ENCODE peak calls at places on chromosomes 13 and 19, in eight cellular contexts. W, Y, T, G, O, F, Q and B are unnamed samples.

GRCh38 chr19:3945838-3946237 is 13.0 kb downstream of the NMRK2 start:
- DNase-seq in W (no peak), Y (no peak), T (no peak), G (no peak), O (no peak), F (peak; percentile 5), Q (no peak), B (no peak)

GRCh38 chr19:9903341-9903740 is 33.0 kb downstream of the OLFM2 start:
- DNase-seq in W (no peak), Y (peak; percentile 4), T (no peak), G (no peak), O (no peak), F (no peak), Q (no peak), B (no peak)

GRCh38 chr13:113119822-113120189 is 2.8 kb upstream of the F10 start:
- DNase-seq in W (no peak), Y (no peak), T (no peak), G (no peak), O (no peak), F (no peak), Q (no peak), B (no peak)

GRCh38 chr13:59963383-59963782 is 200.3 kb downstream of the DIAPH3 start:
- DNase-seq in W (no peak), Y (no peak), T (no peak), G (no peak), O (no peak), F (no peak), Q (no peak), B (no peak)

GRCh38 chr19:17219286-17219685 is 4.1 kb downstream of the USE1 start:
- DNase-seq in W (no peak), Y (no peak), T (no peak), G (no peak), O (no peak), F (no peak), Q (no peak), B (no peak)

GRCh38 chr13:99356216-99357089 is 49.3 kb upstream of the GPR183 start:
- DNase-seq in W (peak; percentile 84), Y (no peak), T (peak; percentile 38), G (no peak), O (peak; percentile 85), F (peak; percentile 95), Q (peak; percentile 56), B (peak; percentile 44)

GRCh38 chr13:52713894-52714293 is 25.7 kb downstream of the CNMD start:
- DNase-seq in W (no peak), Y (no peak), T (no peak), G (peak; percentile 30), O (no peak), F (peak; percentile 69), Q (no peak), B (peak; percentile 19)

GRCh38 chr13:36848228-36848982 is 29.4 kb downstream of the RFXAP start:
- DNase-seq in W (peak; percentile 8), Y (no peak), T (peak; percentile 29), G (no peak), O (no peak), F (peak; percentile 45), Q (peak; percentile 22), B (no peak)